ENCODE peak calls at places on chromosomes 13 and 19, in seven cellular contexts. A, X, Z, I, B, U and D are unnamed samples.

GRCh38 chr19:52691737-52692136 is 43.1 kb downstream of the ZNF611 start:
- DNase-seq in A (no peak), X (no peak), Z (peak), I (no peak), B (no peak), U (no peak), D (no peak)

GRCh38 chr19:38193445-38193844 is 30.6 kb downstream of the DPF1 start:
- DNase-seq in A (no peak), X (no peak), Z (no peak), I (no peak), B (no peak), U (no peak), D (no peak)

GRCh38 chr13:79528759-79529191 is 47.8 kb downstream of the NDFIP2 start:
- DNase-seq in A (peak), X (no peak), Z (no peak), I (no peak), B (peak), U (no peak), D (no peak)

GRCh38 chr19:47190167-47190727 is 40.8 kb downstream of the BBC3 start:
- DNase-seq in A (peak), X (no peak), Z (no peak), I (no peak), B (peak), U (no peak), D (no peak)

GRCh38 chr13:23349127-23349897 is 84.2 kb downstream of the SACS start:
- DNase-seq in A (no peak), X (no peak), Z (no peak), I (no peak), B (no peak), U (no peak), D (no peak)

GRCh38 chr19:55907286-55907685 is 24.9 kb downstream of the NLRP13 start:
- DNase-seq in A (no peak), X (no peak), Z (no peak), I (no peak), B (no peak), U (no peak), D (no peak)

GRCh38 chr19:17292301-17293074 is 10.7 kb downstream of the ABHD8 start:
- DNase-seq in A (peak), X (peak), Z (peak), I (peak), B (peak), U (peak), D (peak)

GRCh38 chr13:30341815-30342570 is 34.6 kb upstream of the KATNAL1 start:
- DNase-seq in A (peak), X (no peak), Z (no peak), I (no peak), B (peak), U (peak), D (no peak)

GRCh38 chr13:27273658-27274425 is 3.2 kb downstream of the RASL11A start:
- DNase-seq in A (no peak), X (peak), Z (no peak), I (no peak), B (peak), U (no peak), D (no peak)

GRCh38 chr13:70960841-70961443 is 852.7 kb upstream of the KLHL1 start:
- DNase-seq in A (peak), X (no peak), Z (peak), I (no peak), B (peak), U (peak), D (peak)

GRCh38 chr19:50275577-50276368 is 53.4 kb downstream of the KCNC3 start:
- DNase-seq in A (no peak), X (no peak), Z (no peak), I (no peak), B (no peak), U (no peak), D (no peak)

GRCh38 chr13:111271186-111271698 is 49.2 kb upstream of the TEX29 start:
- DNase-seq in A (no peak), X (no peak), Z (no peak), I (no peak), B (no peak), U (no peak), D (no peak)

GRCh38 chr13:106376411-106377112 is 158.9 kb downstream of the EFNB2 start:
- DNase-seq in A (peak), X (no peak), Z (peak), I (no peak), B (peak), U (peak), D (no peak)

GRCh38 chr13:93515267-93515666 is 288.7 kb downstream of the GPC6 start:
- DNase-seq in A (no peak), X (no peak), Z (no peak), I (no peak), B (no peak), U (no peak), D (no peak)

GRCh38 chr13:98557934-98558630 is 18.8 kb downstream of the STK24 start:
- DNase-seq in A (peak), X (no peak), Z (no peak), I (no peak), B (peak), U (no peak), D (no peak)

DNA sequence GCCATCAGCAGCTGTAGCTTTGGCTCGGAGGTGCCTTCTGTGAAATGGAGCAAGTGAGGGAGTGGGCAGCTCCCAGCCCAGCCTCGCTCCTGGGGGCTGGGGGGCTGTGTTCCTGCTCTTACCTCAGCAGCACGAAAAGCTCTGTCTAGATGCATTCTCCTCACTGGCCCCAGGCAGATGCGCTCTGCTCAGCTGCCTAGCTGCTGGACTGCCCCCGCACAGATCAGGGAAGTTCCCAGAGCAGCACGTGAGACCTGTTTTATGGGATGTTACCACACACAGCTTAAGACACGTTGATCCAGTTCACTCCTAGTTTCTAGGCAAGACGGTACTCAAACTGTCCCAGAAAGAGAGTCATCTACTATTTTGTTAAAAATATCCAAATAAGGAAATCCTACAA is 13.6 kb downstream of the LCP1 start:
- DNase-seq in A (peak), X (no peak), Z (no peak), I (no peak), B (no peak), U (peak), D (no peak)
- H3K9ac ChIP-seq in A (no peak), X (no peak), Z (no peak), I (no peak), B (no peak), U (no peak), D (no peak)

DNA sequence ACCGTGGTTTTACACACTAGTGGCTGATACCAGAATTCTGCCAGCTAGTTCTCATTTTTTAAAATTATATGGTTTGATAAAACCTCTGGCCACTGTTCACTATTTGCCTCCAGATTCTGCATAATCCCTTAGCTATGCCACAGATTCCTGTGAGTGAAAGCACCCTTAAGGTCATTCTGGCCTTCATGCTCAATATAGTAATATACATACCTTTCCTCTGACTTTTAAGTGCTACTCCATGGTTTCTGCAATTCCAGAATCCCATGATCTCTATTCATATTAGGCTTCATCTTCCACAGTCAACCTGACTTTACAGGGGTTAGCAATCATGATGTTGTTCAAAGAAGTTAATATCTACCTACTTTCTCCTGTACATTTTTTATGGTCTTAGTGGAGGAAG is 274.1 kb upstream of the EDNRB start:
- DNase-seq in A (peak), X (no peak), Z (no peak), I (no peak), B (peak), U (peak), D (no peak)
- H3K23ac ChIP-seq in A (no peak), X (no peak), Z (no peak), I (no peak), B (no peak), U (no peak), D (no peak)

GRCh38 chr19:5579286-5579685 is 11.5 kb upstream of the TINCR start:
- DNase-seq in A (no peak), X (no peak), Z (no peak), I (no peak), B (no peak), U (no peak), D (no peak)
- H3K27ac ChIP-seq in A (no peak), X (no peak), Z (no peak), I (no peak), B (no peak), U (no peak), D (no peak)

GRCh38 chr19:11453468-11454341 is 18.3 kb downstream of the PRKCSH start:
- DNase-seq in A (no peak), X (no peak), Z (no peak), I (peak), B (no peak), U (no peak), D (no peak)
- H3K9ac ChIP-seq in A (no peak), X (no peak), Z (no peak), I (no peak), B (no peak), U (no peak), D (peak)

GRCh38 chr19:31600731-31601295 is 251.6 kb upstream of the TSHZ3 start:
- DNase-seq in A (no peak), X (no peak), Z (no peak), I (no peak), B (no peak), U (no peak), D (no peak)

GRCh38 chr19:31597616-31598015 is 248.4 kb upstream of the TSHZ3 start:
- DNase-seq in A (no peak), X (no peak), Z (no peak), I (no peak), B (no peak), U (no peak), D (no peak)

GRCh38 chr19:31598730-31599238 is 249.5 kb upstream of the TSHZ3 start:
- DNase-seq in A (peak), X (no peak), Z (no peak), I (no peak), B (no peak), U (no peak), D (no peak)

GRCh38 chr19:31595521-31595920 is 246.3 kb upstream of the TSHZ3 start:
- DNase-seq in A (no peak), X (no peak), Z (no peak), I (no peak), B (no peak), U (no peak), D (no peak)

GRCh38 chr19:31596751-31597150 is 247.5 kb upstream of the TSHZ3 start:
- DNase-seq in A (no peak), X (no peak), Z (no peak), I (no peak), B (no peak), U (no peak), D (no peak)
- H3K23ac ChIP-seq in A (no peak), X (no peak), Z (no peak), I (no peak), B (no peak), U (no peak), D (no peak)

GRCh38 chr19:18651300-18651699 is 14.5 kb downstream of the KLHL26 start:
- DNase-seq in A (no peak), X (no peak), Z (no peak), I (no peak), B (no peak), U (no peak), D (no peak)
- H3K27ac ChIP-seq in A (no peak), X (no peak), Z (no peak), I (no peak), B (peak), U (no peak), D (no peak)

DNA sequence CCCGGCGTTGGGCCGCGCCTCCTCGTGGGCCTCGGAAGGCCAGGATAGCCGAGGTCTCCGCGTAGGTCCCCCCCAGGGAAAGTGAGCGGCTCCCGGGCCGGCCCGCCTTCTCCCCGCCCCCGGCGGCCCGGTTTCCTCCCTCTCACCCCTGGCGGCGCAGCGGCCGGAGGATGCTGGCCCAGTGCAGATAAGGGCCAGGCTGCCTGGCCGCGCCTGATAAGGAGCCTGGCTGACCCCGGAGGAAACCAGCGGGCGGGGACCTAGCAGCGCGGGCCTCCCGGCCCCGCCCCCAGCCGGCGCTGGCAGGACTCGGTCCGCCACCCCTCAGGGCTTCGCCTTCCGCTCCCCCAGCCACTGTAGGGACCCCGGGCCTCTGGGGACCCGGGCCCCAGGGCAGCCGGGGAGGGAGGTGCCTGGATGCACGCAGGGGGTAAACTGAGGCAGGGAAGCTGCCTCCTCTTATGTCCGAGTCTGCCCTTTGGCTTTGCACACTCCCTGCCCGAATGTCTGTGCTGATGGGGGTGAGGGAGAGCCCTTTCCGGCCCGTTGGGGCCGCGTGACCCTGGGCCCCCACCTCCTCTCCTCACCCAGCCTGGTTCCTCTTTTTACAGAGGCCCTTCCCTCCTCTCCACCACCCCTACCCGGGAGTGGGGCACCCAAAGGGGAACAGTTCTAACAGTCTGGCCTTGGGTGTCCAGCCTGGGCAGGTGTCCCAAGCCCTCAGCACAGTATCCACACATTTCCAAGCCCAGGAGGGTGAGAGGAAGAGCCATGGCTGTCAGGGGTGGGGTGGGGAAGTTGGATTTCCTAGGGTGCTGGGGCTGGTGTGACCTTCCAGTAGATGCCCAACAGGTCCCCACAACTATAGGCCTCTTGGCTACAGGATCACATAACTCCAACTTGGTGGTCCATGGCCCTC is at the start of gene LYL1:
- DNase-seq in A (no peak), X (peak), Z (peak), I (peak), B (no peak), U (peak), D (no peak)
- H3K9ac ChIP-seq in A (peak), X (no peak), Z (peak), I (no peak), B (peak), U (no peak), D (peak)